ENCODE peak calls at places on chromosome 21, in seven cellular contexts. D, Q, I, H, K, L and Y are unnamed samples.

GRCh38 chr21:41023936-41024335 is 144.0 kb upstream of the BACE2 start:
- DNase-seq in D (no peak), Q (no peak), I (no peak), H (no peak), K (no peak), L (no peak), Y (no peak)

GRCh38 chr21:46110499-46111192 is 12.7 kb downstream of the COL6A2 start:
- DNase-seq in D (no peak), Q (no peak), I (no peak), H (no peak), K (peak; percentile 86), L (peak; percentile 5), Y (no peak)

GRCh38 chr21:46154955-46155513 is 345 bp downstream of the FTCD start:
- DNase-seq in D (no peak), Q (no peak), I (no peak), H (no peak), K (peak; percentile 83), L (no peak), Y (peak; percentile 61)

GRCh38 chr21:45995686-45996179 is 14.2 kb downstream of the COL6A1 start:
- DNase-seq in D (no peak), Q (no peak), I (no peak), H (no peak), K (peak; percentile 82), L (no peak), Y (no peak)

GRCh38 chr21:29418813-29419212 is 120.1 kb downstream of the BACH1 start:
- DNase-seq in D (no peak), Q (no peak), I (no peak), H (no peak), K (no peak), L (no peak), Y (no peak)

GRCh38 chr21:41768371-41769042 is 1.7 kb upstream of the RIPK4 start:
- DNase-seq in D (no peak), Q (peak; percentile 77), I (peak; percentile 92), H (peak; percentile 15), K (peak; percentile 84), L (no peak), Y (peak; percentile 85)

GRCh38 chr21:25638634-25639166 is 358 bp upstream of the JAM2 start:
- DNase-seq in D (no peak), Q (no peak), I (no peak), H (no peak), K (no peak), L (no peak), Y (no peak)

GRCh38 chr21:44935533-44935927 is 4.3 kb upstream of the SLX9 start:
- DNase-seq in D (no peak), Q (no peak), I (no peak), H (no peak), K (no peak), L (no peak), Y (no peak)

GRCh38 chr21:18041012-18041411 is 203.6 kb upstream of the CHODL start:
- DNase-seq in D (no peak), Q (no peak), I (peak; percentile 0), H (no peak), K (no peak), L (no peak), Y (no peak)

GRCh38 chr21:25997788-25998611 is 172.6 kb downstream of the APP start:
- DNase-seq in D (no peak), Q (peak; percentile 20), I (no peak), H (no peak), K (no peak), L (no peak), Y (no peak)

GRCh38 chr21:24428539-24429186 is 1178.6 kb downstream of the MRPL39 start:
- DNase-seq in D (no peak), Q (no peak), I (peak; percentile 41), H (no peak), K (no peak), L (no peak), Y (no peak)

GRCh38 chr21:36297555-36297937 is 22.5 kb upstream of the MORC3 start:
- DNase-seq in D (no peak), Q (no peak), I (no peak), H (no peak), K (no peak), L (peak; percentile 19), Y (no peak)